ENCODE peak calls at places on chromosomes 5 and 9, in eight cellular contexts. V, T, S, H, K, C, E and M are unnamed samples.

GRCh38 chr5:40606077-40606765 is 73.5 kb upstream of the PTGER4 start:
- DNase-seq in V (no peak), T (no peak), S (no peak), H (no peak), K (no peak), C (no peak), E (no peak), M (no peak)

GRCh38 chr9:70406446-70406862 is 8.0 kb downstream of the KLF9 start:
- DNase-seq in V (no peak), T (no peak), S (no peak), H (no peak), K (peak), C (no peak), E (no peak), M (no peak)

GRCh38 chr5:102450313-102450990 is 48.3 kb downstream of the SLCO6A1 start:
- DNase-seq in V (no peak), T (no peak), S (no peak), H (no peak), K (no peak), C (peak), E (peak), M (no peak)

GRCh38 chr9:129166962-129167557 is 11.0 kb downstream of the IER5L start:
- DNase-seq in V (peak), T (peak), S (no peak), H (peak), K (no peak), C (peak), E (peak), M (peak)

GRCh38 chr9:124329393-124329792 is 71.6 kb downstream of the NEK6 start:
- DNase-seq in V (no peak), T (no peak), S (no peak), H (no peak), K (no peak), C (no peak), E (no peak), M (no peak)

GRCh38 chr5:177302354-177303110 is 987 bp downstream of the RAB24 start:
- DNase-seq in V (no peak), T (peak), S (no peak), H (peak), K (no peak), C (no peak), E (peak), M (peak)

GRCh38 chr5:61232490-61232889 is 70.2 kb upstream of the SMIM15 start:
- DNase-seq in V (no peak), T (no peak), S (no peak), H (no peak), K (no peak), C (no peak), E (no peak), M (no peak)

GRCh38 chr9:70044450-70045307 is 1.0 kb downstream of the MAMDC2 start:
- DNase-seq in V (no peak), T (peak), S (no peak), H (no peak), K (no peak), C (peak), E (peak), M (peak)

GRCh38 chr5:77906806-77907205 is 130.7 kb upstream of the TBCA start:
- DNase-seq in V (no peak), T (no peak), S (no peak), H (no peak), K (no peak), C (no peak), E (no peak), M (no peak)

GRCh38 chr9:12693141-12693540 is at the start of gene TYRP1:
- DNase-seq in V (no peak), T (no peak), S (no peak), H (no peak), K (no peak), C (no peak), E (no peak), M (no peak)

GRCh38 chr5:375921-376871 is 54.7 kb downstream of the AHRR start:
- DNase-seq in V (peak), T (no peak), S (no peak), H (no peak), K (no peak), C (peak), E (no peak), M (no peak)

GRCh38 chr5:52774005-52774410 is 13.7 kb upstream of the ITGA1 start:
- DNase-seq in V (no peak), T (no peak), S (no peak), H (no peak), K (no peak), C (no peak), E (no peak), M (no peak)

GRCh38 chr9:120755827-120756434 is 37.3 kb downstream of the FBXW2 start:
- DNase-seq in V (peak), T (peak), S (peak), H (peak), K (peak), C (peak), E (peak), M (peak)

GRCh38 chr5:177366528-177367322 is 9.0 kb downstream of the RGS14 start:
- DNase-seq in V (peak), T (peak), S (no peak), H (no peak), K (no peak), C (peak), E (peak), M (peak)

GRCh38 chr9:73151653-73152382 is at the start of gene ANXA1:
- DNase-seq in V (no peak), T (peak), S (no peak), H (no peak), K (no peak), C (peak), E (peak), M (peak)

GRCh38 chr5:60395712-60396329 is 304.1 kb downstream of the DEPDC1B start:
- DNase-seq in V (no peak), T (no peak), S (no peak), H (no peak), K (no peak), C (no peak), E (no peak), M (no peak)

GRCh38 chr9:81391457-81391825 is 297.9 kb downstream of the TLE1 start:
- DNase-seq in V (no peak), T (no peak), S (no peak), H (no peak), K (no peak), C (no peak), E (no peak), M (no peak)

GRCh38 chr9:98215821-98216220 is 23.4 kb upstream of the CORO2A start:
- DNase-seq in V (no peak), T (no peak), S (no peak), H (peak), K (no peak), C (peak), E (no peak), M (no peak)

GRCh38 chr9:114417511-114417910 is 29.7 kb upstream of the AKNA start:
- DNase-seq in V (peak), T (no peak), S (no peak), H (no peak), K (no peak), C (no peak), E (peak), M (peak)

GRCh38 chr9:133144887-133145466 is 18.7 kb downstream of the GBGT1 start:
- DNase-seq in V (no peak), T (peak), S (no peak), H (no peak), K (no peak), C (no peak), E (no peak), M (no peak)

GRCh38 chr9:121620777-121621437 is 30.5 kb upstream of the DAB2IP start:
- DNase-seq in V (no peak), T (no peak), S (no peak), H (peak), K (peak), C (peak), E (peak), M (peak)

GRCh38 chr5:148913985-148914421 is 87.6 kb downstream of the ADRB2 start:
- DNase-seq in V (peak), T (peak), S (no peak), H (no peak), K (no peak), C (peak), E (peak), M (peak)

GRCh38 chr5:152817311-152817710 is 412.2 kb upstream of the NMUR2 start:
- DNase-seq in V (no peak), T (no peak), S (no peak), H (no peak), K (no peak), C (no peak), E (no peak), M (no peak)

GRCh38 chr5:73201547-73202513 is 28.8 kb downstream of the TMEM174 start:
- DNase-seq in V (peak), T (peak), S (peak), H (peak), K (peak), C (peak), E (peak), M (peak)

GRCh38 chr9:97445119-97445701 is 33.3 kb downstream of the TDRD7 start:
- DNase-seq in V (no peak), T (peak), S (no peak), H (no peak), K (no peak), C (no peak), E (no peak), M (no peak)

GRCh38 chr5:100791376-100791775 is 111.7 kb downstream of the ST8SIA4 start:
- DNase-seq in V (no peak), T (no peak), S (no peak), H (no peak), K (no peak), C (no peak), E (no peak), M (no peak)

GRCh38 chr5:170641589-170642031 is 137.8 kb downstream of the KCNIP1 start:
- DNase-seq in V (no peak), T (no peak), S (no peak), H (no peak), K (no peak), C (no peak), E (no peak), M (no peak)

GRCh38 chr9:9752722-9753121 is 860.1 kb downstream of the PTPRD start:
- DNase-seq in V (no peak), T (peak), S (no peak), H (no peak), K (no peak), C (no peak), E (no peak), M (no peak)

GRCh38 chr9:78325846-78326350 is 29.0 kb downstream of the PSAT1 start:
- DNase-seq in V (no peak), T (no peak), S (no peak), H (no peak), K (no peak), C (no peak), E (no peak), M (no peak)

GRCh38 chr5:176671399-176671798 is 24.1 kb downstream of the TSPAN17 start:
- DNase-seq in V (no peak), T (peak), S (no peak), H (no peak), K (no peak), C (no peak), E (no peak), M (no peak)

GRCh38 chr9:116952434-116952805 is 265.3 kb downstream of the TRIM32 start:
- DNase-seq in V (no peak), T (no peak), S (no peak), H (no peak), K (no peak), C (no peak), E (no peak), M (no peak)

GRCh38 chr5:140042551-140043507 is at the start of gene NRG2:
- DNase-seq in V (peak), T (peak), S (peak), H (peak), K (peak), C (peak), E (peak), M (peak)

GRCh38 chr5:96624631-96625030 is 37.5 kb upstream of the CAST start:
- DNase-seq in V (no peak), T (peak), S (no peak), H (no peak), K (no peak), C (no peak), E (no peak), M (no peak)

GRCh38 chr9:84002344-84002743 is 21.7 kb downstream of the RMI1 start:
- DNase-seq in V (no peak), T (peak), S (no peak), H (no peak), K (peak), C (no peak), E (peak), M (no peak)

GRCh38 chr5:27041372-27041771 is 3.0 kb upstream of the CDH9 start:
- DNase-seq in V (no peak), T (no peak), S (no peak), H (no peak), K (no peak), C (no peak), E (no peak), M (no peak)

GRCh38 chr9:131625848-131626670 is 80.7 kb downstream of the PRRT1B start:
- DNase-seq in V (no peak), T (no peak), S (peak), H (no peak), K (no peak), C (no peak), E (no peak), M (no peak)

GRCh38 chr9:105911104-105911911 is 217.0 kb downstream of the TMEM38B start:
- DNase-seq in V (peak), T (no peak), S (no peak), H (no peak), K (no peak), C (peak), E (peak), M (peak)

GRCh38 chr5:66713998-66714397 is 117.8 kb downstream of the MAST4 start:
- DNase-seq in V (no peak), T (no peak), S (no peak), H (no peak), K (no peak), C (no peak), E (no peak), M (no peak)

GRCh38 chr5:9895305-9895650 is 265.1 kb upstream of the TAS2R1 start:
- DNase-seq in V (no peak), T (no peak), S (no peak), H (no peak), K (no peak), C (peak), E (no peak), M (no peak)

GRCh38 chr5:116600876-116601275 is 26.3 kb upstream of the SEMA6A start:
- DNase-seq in V (no peak), T (no peak), S (no peak), H (no peak), K (no peak), C (no peak), E (peak), M (peak)